ENCODE peak calls at places on chromosomes 11 and 22, in seven cellular contexts. J, I, E, B, P, C and O are unnamed samples.

GRCh38 chr11:76251576-76251975 is 45.3 kb upstream of the WNT11 start:
- DNase-seq in J (no peak), B (no peak), P (no peak), C (no peak), I (no peak), E (no peak), O (peak)

GRCh38 chr11:115081972-115082371 is 403.6 kb downstream of the NXPE2 start:
- DNase-seq in E (no peak), J (no peak), B (no peak), I (no peak), P (no peak), C (no peak), O (peak)

GRCh38 chr22:20027966-20028854 is 7.3 kb downstream of the TANGO2 start:
- DNase-seq in P (peak), J (no peak), I (peak), E (no peak), B (no peak), C (no peak), O (no peak)

GRCh38 chr11:2934057-2934550 is 4.9 kb upstream of the PHLDA2 start:
- DNase-seq in C (no peak), J (no peak), E (peak), B (no peak), P (no peak), I (no peak), O (no peak)

GRCh38 chr11:68379216-68379615 is 66.8 kb downstream of the LRP5 start:
- DNase-seq in B (no peak), E (no peak), J (no peak), I (no peak), C (no peak), P (peak), O (no peak)

GRCh38 chr11:59706518-59707285 is 6.9 kb downstream of the OR10V1 start:
- DNase-seq in I (no peak), J (peak), B (no peak), P (peak), E (no peak), C (no peak), O (peak)

GRCh38 chr11:97641988-97642387 is 1252.2 kb downstream of the JRKL start:
- DNase-seq in E (no peak), C (no peak), J (no peak), I (no peak), B (no peak), P (no peak), O (no peak)

GRCh38 chr11:34343153-34343552 is 14.7 kb downstream of the ABTB2 start:
- DNase-seq in J (peak), C (no peak), P (peak), B (no peak), E (no peak), I (no peak), O (peak)

GRCh38 chr11:117083011-117083940 is 15.0 kb downstream of the SIK3 start:
- DNase-seq in C (no peak), J (no peak), B (no peak), P (no peak), E (no peak), I (no peak), O (peak)
- H3K23ac ChIP-seq in C (no peak), J (no peak), B (no peak), P (no peak), E (no peak), I (no peak), O (no peak)

GRCh38 chr11:64045700-64046099 is 10.0 kb downstream of the FLRT1 start:
- DNase-seq in C (no peak), I (no peak), P (no peak), E (no peak), J (no peak), B (no peak), O (no peak)
- H3K23ac ChIP-seq in C (no peak), I (no peak), P (no peak), E (no peak), J (no peak), B (no peak), O (no peak)

GRCh38 chr11:61533401-61533800 is 24.9 kb downstream of the LRRC10B start:
- DNase-seq in C (no peak), B (no peak), P (no peak), I (no peak), E (no peak), J (no peak), O (no peak)

GRCh38 chr11:61535998-61536675 is 27.6 kb downstream of the LRRC10B start:
- DNase-seq in E (no peak), P (no peak), J (no peak), I (no peak), B (no peak), C (no peak), O (no peak)

GRCh38 chr11:61534025-61534900 is 25.7 kb downstream of the LRRC10B start:
- DNase-seq in B (no peak), C (no peak), J (no peak), I (no peak), P (no peak), E (no peak), O (no peak)

GRCh38 chr11:61536676-61537270 is 28.2 kb downstream of the LRRC10B start:
- DNase-seq in I (no peak), B (no peak), C (no peak), E (peak), J (no peak), P (no peak), O (peak)

GRCh38 chr11:61534901-61535839 is 26.6 kb downstream of the LRRC10B start:
- DNase-seq in P (no peak), C (no peak), B (no peak), I (no peak), E (no peak), J (no peak), O (no peak)
- H3K23ac ChIP-seq in P (no peak), C (no peak), B (peak), I (no peak), E (no peak), J (no peak), O (no peak)

DNA sequence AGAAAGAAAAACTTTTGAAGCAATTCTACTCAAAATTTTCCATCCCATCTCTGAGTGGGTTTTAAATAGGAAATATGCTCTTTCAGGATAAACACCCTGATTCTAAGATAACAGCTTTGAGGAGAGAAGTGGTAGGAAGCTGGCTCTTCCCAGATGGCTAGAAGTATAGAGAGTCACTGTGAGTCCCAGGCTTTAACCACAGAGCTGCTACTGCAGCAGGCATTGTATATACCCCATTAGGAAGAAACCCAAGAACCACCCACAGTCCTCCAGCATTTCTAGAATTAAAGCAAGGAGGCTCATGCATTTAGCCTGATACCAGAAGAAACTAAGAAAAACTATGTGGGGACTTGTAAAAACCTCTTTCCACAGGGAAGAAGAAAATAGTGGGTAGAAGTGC is 1405.6 kb upstream of the TENM4 start:
- DNase-seq in B (no peak), J (no peak), P (peak), E (peak), I (no peak), C (no peak), O (no peak)
- H3K23ac ChIP-seq in B (no peak), J (no peak), P (no peak), E (no peak), I (no peak), C (no peak), O (no peak)

GRCh38 chr22:31441652-31442051 is 42.2 kb downstream of the DRG1 start:
- DNase-seq in C (no peak), P (no peak), J (no peak), E (no peak), I (no peak), B (no peak), O (no peak)

GRCh38 chr22:31439805-31440204 is 40.4 kb downstream of the DRG1 start:
- DNase-seq in J (no peak), I (no peak), C (no peak), P (no peak), E (no peak), B (no peak), O (no peak)

GRCh38 chr22:31443516-31443915 is 44.1 kb downstream of the DRG1 start:
- DNase-seq in I (no peak), B (no peak), P (no peak), C (no peak), E (no peak), J (no peak), O (no peak)

GRCh38 chr22:31442768-31443489 is 43.5 kb downstream of the DRG1 start:
- DNase-seq in C (no peak), J (no peak), B (no peak), E (peak), P (no peak), I (no peak), O (peak)

DNA sequence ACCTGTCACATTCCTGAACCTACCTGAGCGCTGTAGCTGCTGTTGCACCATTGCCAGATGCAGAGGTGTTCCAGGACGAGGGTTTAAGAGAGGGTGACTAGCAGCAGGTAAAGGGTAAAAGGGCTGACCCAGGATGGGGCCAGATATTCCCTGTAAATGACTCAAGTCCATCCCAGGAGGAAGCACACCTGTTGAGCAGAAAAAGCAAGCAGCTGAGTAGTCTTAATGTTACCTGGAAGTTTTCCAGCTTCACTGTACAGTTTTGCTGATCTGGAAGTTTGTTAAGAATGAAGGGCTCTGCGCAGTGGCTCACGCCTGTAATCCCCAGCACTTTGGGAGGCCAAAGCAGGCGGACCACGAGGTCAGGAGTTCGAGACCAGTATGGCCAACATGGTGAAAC is 41.3 kb downstream of the DRG1 start:
- DNase-seq in J (no peak), B (no peak), P (no peak), E (no peak), C (no peak), I (no peak), O (no peak)
- H3K23ac ChIP-seq in J (no peak), B (no peak), P (no peak), E (no peak), C (no peak), I (no peak), O (no peak)

DNA sequence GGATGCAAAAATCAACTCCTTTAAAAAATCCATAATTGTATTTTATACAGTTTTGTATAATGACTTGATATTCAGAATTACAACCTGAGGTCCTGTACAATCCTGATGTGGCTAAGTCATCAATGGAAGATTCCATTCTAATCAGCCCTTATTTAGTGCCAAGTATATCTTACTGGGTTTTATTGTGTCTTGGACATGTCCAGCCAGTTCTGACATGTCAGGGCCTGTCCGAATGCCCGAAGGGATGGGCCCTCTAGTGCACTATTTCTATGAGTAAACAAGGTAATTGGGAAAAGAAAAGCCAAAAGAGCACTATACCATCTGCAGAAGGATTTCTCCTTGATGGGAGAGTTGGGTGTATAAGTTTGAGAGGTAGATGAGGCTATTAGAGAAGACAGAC is 412.9 kb downstream of the METTL15 start:
- DNase-seq in I (no peak), P (no peak), J (peak), C (no peak), E (no peak), B (no peak), O (no peak)
- H3K23ac ChIP-seq in I (no peak), P (no peak), J (peak), C (no peak), E (no peak), B (no peak), O (no peak)